ENCODE peak calls at places on chromosome 6, in four cellular contexts. I, V, R and E are unnamed samples. For H3K4me1, the result is how much of the 10 kb centered on the place peaks cover.

GRCh38 chr6:85118233-85118632 is 331.6 kb upstream of the NT5E start:
- DNase-seq in I (no peak), V (peak), R (no peak), E (no peak)

GRCh38 chr6:40906759-40907158 is 132.3 kb downstream of the UNC5CL start:
- DNase-seq in I (no peak), V (no peak), R (no peak), E (no peak)

GRCh38 chr6:131694832-131695426 is 6.3 kb downstream of the OR2A4 start:
- DNase-seq in I (no peak), V (peak), R (no peak), E (peak)

GRCh38 chr6:117677553-117678131 is 2.4 kb downstream of the NUS1 start:
- DNase-seq in I (no peak), V (no peak), R (no peak), E (no peak)

GRCh38 chr6:93575495-93575894 is 156.1 kb upstream of the EPHA7 start:
- DNase-seq in I (no peak), V (no peak), R (no peak), E (no peak)

GRCh38 chr6:166760288-166760687 is 133.2 kb upstream of the RPS6KA2 start:
- DNase-seq in I (no peak), V (no peak), R (no peak), E (no peak)

GRCh38 chr6:117911660-117912059 is 4.6 kb downstream of the SLC35F1 start:
- DNase-seq in I (no peak), V (no peak), R (no peak), E (no peak)

GRCh38 chr6:43924222-43924702 is 154.3 kb downstream of the VEGFA start:
- DNase-seq in I (peak), V (no peak), R (no peak), E (no peak)

GRCh38 chr6:6221829-6222535 is 98.5 kb downstream of the F13A1 start:
- DNase-seq in I (no peak), V (peak), R (no peak), E (peak)

GRCh38 chr6:70705772-70706171 is 38.1 kb downstream of the SMAP1 start:
- DNase-seq in I (no peak), V (no peak), R (no peak), E (no peak)

DNA sequence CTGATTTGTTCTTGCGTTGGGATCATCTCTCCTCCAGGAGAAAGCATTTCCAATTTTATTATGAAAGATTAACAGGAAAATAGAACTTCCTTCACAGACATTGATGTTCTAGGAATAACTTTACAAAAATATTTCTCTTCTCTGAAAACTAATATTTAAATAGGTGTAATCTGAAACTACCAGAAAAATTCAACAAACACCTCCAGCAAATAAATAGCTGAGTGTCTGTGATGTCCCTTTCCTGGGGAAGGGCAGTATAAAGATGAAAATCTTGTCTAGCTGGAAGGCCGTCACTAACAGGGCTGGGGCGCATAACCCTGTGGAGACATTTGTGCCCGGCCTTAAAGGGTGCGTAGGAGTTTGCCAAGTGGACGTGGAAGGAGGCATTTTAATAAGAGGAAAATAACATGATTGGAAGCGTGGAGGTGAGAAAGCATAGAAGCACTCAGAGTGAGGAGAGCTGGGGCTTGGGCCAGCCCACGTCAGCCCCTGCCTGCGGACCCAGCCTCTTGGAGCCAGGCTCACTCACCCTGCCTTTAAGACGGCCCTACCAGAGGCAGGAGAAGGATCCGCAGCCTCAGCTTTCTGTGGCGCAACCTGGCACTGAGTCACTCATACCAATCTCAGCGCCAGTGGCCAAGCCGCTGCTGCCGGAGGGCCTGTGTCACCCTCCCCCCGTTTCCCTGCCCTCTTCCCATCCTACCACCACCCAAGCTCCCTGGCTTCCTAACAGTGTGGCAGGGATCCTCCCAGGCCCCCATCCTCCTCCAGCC is 284.9 kb downstream of the UST start:
- DNase-seq in I (no peak), V (no peak), R (no peak), E (no peak)
- TF ChIP-seq CTCF in I (no peak), V (no peak), R (no peak), E (no peak)

GRCh38 chr6:105836379-105836778 is 249.8 kb upstream of the PRDM1 start:
- DNase-seq in I (no peak), V (no peak), R (no peak), E (no peak)

GRCh38 chr6:105832358-105832757 is 253.8 kb upstream of the PRDM1 start:
- DNase-seq in I (no peak), V (no peak), R (no peak), E (no peak)

GRCh38 chr6:105834548-105834947 is 251.6 kb upstream of the PRDM1 start:
- DNase-seq in I (no peak), V (no peak), R (no peak), E (no peak)

GRCh38 chr6:105835373-105835772 is 250.8 kb upstream of the PRDM1 start:
- DNase-seq in I (no peak), V (peak), R (no peak), E (peak)

GRCh38 chr6:105831321-105831720 is 254.8 kb upstream of the PRDM1 start:
- DNase-seq in I (no peak), V (no peak), R (no peak), E (peak)
- H3K4me1 ChIP-seq in I (under half), V (under half), R (under half), E (under half)

GRCh38 chr6:161216616-161217205 is 57.1 kb downstream of the AGPAT4 start:
- DNase-seq in I (no peak), V (no peak), R (no peak), E (no peak)

GRCh38 chr6:161217631-161218030 is 56.2 kb downstream of the AGPAT4 start:
- DNase-seq in I (no peak), V (no peak), R (no peak), E (no peak)

GRCh38 chr6:161215876-161216615 is 57.8 kb downstream of the AGPAT4 start:
- DNase-seq in I (no peak), V (no peak), R (no peak), E (no peak)

GRCh38 chr6:161219336-161220079 is 54.4 kb downstream of the AGPAT4 start:
- DNase-seq in I (no peak), V (no peak), R (no peak), E (no peak)

GRCh38 chr6:161218222-161218621 is 55.6 kb downstream of the AGPAT4 start:
- DNase-seq in I (no peak), V (no peak), R (no peak), E (no peak)
- TF ChIP-seq CTCF in I (no peak), V (peak), R (no peak), E (no peak)

DNA sequence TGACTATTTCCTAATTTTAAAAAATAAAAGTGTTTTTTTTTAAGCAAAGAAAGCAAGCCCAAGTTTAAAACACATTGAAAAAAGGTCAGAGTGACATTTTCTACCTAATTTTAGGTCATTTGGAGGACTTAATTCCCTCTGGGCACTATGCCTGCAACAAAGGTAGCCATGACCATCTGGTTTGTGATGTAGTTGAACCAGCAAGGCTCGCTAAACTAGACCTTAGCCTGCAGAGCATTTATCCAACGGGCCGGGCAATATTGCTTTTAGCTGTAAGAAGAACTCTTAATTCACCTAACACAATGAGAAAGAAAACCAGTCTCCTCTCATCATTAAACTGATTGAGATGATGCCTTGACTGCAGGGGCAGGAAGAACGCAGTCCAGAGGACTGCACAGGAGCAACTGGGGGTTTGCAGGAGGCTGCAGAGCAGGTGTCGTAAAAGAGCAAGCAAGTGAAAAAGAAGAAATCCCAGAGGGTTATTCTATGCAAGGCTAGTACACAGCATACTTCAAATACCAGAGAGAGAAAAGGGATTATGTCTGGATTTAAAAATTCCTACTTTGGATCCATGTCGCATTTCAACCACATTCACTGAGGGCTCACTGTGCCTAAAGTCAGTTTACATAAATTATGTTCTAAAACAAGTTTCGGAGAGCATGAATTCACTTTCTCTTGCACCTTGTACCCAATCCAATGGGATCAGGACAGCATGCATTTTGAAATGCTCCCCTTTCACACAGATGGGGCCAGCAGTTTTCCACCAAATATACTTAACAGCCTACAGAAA is 12.8 kb downstream of the TRAF3IP2 start:
- DNase-seq in I (no peak), V (no peak), R (no peak), E (no peak)
- H3K4me1 ChIP-seq in I (under half), V (under half), R (half or more), E (under half)

GRCh38 chr6:143836150-143836549 is 7.0 kb upstream of the LTV1 start:
- DNase-seq in I (no peak), V (no peak), R (no peak), E (no peak)
- TF ChIP-seq CTCF in I (no peak), V (no peak), R (no peak), E (no peak)

GRCh38 chr6:37988696-37989095 is 169.2 kb downstream of the ZFAND3 start:
- DNase-seq in I (no peak), V (no peak), R (no peak), E (no peak)

GRCh38 chr6:37987008-37987407 is 167.5 kb downstream of the ZFAND3 start:
- DNase-seq in I (no peak), V (no peak), R (no peak), E (no peak)

GRCh38 chr6:37985355-37985754 is 165.8 kb downstream of the ZFAND3 start:
- DNase-seq in I (peak), V (no peak), R (no peak), E (no peak)

GRCh38 chr6:37988131-37988530 is 168.6 kb downstream of the ZFAND3 start:
- DNase-seq in I (no peak), V (no peak), R (no peak), E (no peak)

DNA sequence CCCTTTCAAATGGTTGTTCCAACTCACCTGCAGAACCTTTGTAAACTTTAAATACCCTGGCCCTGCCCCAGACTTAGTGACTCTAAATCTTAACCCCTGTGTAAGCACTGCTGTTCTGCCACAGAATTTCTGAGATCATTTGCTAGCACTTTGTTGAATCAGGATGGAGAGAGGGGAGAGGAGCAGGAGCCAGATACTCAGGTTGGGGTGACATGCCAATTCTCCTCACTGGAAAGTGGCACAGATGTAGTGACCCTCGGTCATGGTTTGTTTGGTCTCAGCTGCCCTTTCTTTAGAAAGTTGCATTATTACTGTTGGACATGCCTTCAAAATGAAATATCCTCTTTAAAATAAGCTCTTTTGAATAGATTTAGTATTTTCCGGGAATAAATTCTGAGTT is 168.0 kb downstream of the ZFAND3 start:
- DNase-seq in I (no peak), V (no peak), R (no peak), E (no peak)
- H3K4me1 ChIP-seq in I (under half), V (under half), R (half or more), E (under half)